ENCODE peak calls at places on chromosome 9, in four cellular contexts. X is GM06990, J is testis, Q is IMR-90. B is an unnamed sample.

GRCh38 chr9:123406691-123407536 is 50.9 kb downstream of the CRB2 start:
- DNase-seq in X (no peak), J (no peak), Q (peak; percentile 33), B (no peak)

GRCh38 chr9:86353591-86354047 is 591 bp downstream of the TUT7 start:
- DNase-seq in X (no peak), J (no peak), Q (no peak), B (no peak)

GRCh38 chr9:121023064-121023463 is 27.0 kb downstream of the C5 start:
- DNase-seq in X (no peak), J (no peak), Q (no peak), B (peak; percentile 29)

GRCh38 chr9:72462340-72462739 is 59.1 kb upstream of the TMC1 start:
- DNase-seq in X (no peak), J (no peak), Q (peak; percentile 75), B (no peak)

GRCh38 chr9:136438909-136439549 is 616 bp downstream of the INPP5E start:
- DNase-seq in X (peak; percentile 81), J (no peak), Q (peak; percentile 11), B (peak; percentile 89)

GRCh38 chr9:115126406-115126805 is 8.4 kb upstream of the TNC start:
- DNase-seq in X (no peak), J (no peak), Q (no peak), B (no peak)

GRCh38 chr9:131731237-131731995 is 8.5 kb downstream of the RAPGEF1 start:
- DNase-seq in X (no peak), J (no peak), Q (peak; percentile 58), B (no peak)

GRCh38 chr9:121610638-121610953 is 40.8 kb upstream of the DAB2IP start:
- DNase-seq in X (no peak), J (no peak), Q (no peak), B (peak; percentile 79)

GRCh38 chr9:127876764-127877562 is 512 bp downstream of the AK1 start:
- DNase-seq in X (no peak), J (peak; percentile 41), Q (no peak), B (peak; percentile 74)
- H3K4me3 ChIP-seq in X (no peak overlapping the region), J (peak overlapping the region; percentile 62), Q (peak overlapping the region; percentile 62), B (peak overlapping the region; percentile 67)

GRCh38 chr9:105620996-105621395 is 41.3 kb upstream of the TAL2 start:
- DNase-seq in X (no peak), J (no peak), Q (no peak), B (no peak)
- H3K36me3 ChIP-seq in X (no peaks in the 10 kb centered on the region), J (no peaks in the 10 kb centered on the region), Q (no peaks in the 10 kb centered on the region), B (no peaks in the 10 kb centered on the region)

DNA sequence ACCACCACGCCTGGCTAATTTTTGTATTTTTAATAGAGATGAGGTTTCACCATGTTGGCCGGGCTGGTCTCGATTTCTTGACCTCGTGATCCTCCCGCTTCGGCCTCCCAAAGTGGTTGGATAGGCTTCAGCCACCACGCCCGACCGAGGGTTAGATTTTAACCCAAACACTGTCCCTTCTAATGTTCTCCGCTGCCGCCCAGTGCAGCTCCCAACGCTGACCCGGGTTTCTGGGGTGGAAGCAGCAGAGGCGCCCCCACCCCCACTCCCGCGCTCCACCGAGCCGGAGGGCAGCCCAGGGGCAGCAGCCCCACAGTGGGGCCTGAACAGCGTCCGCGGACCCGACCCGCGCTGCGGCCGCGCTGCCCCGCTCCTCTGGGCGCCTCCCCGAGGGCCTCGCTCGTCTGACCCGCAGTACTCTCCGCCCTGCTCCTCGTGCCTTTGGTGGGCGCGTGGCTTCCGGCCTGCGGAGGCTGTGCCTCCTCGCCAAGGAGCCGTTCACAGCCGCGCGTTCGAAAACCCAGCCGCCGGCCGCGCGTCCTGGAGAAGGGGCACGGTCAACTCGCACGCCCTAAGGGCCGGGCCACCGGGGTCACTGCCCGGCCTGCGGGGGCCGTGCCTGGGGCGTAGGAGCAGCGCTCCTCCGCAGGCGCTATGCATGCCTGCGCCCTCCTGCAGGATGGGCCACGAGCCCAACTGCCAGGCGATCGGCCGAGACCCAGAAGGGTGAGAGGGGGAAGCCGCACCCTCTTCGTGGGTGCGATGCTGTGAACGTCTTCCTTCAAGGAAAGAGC is 83.0 kb downstream of the HSD17B3 start:
- DNase-seq in X (no peak), J (peak; percentile 51), Q (no peak), B (peak; percentile 72)
- H3K4me3 ChIP-seq in X (no peak overlapping the region), J (peak overlapping the region; percentile 42), Q (no peak overlapping the region), B (no peak overlapping the region)

GRCh38 chr9:92714787-92715487 is 45.0 kb upstream of the IPPK start:
- DNase-seq in X (no peak), J (peak; percentile 49), Q (no peak), B (peak; percentile 30)

GRCh38 chr9:92715488-92716231 is 45.7 kb upstream of the IPPK start:
- DNase-seq in X (no peak), J (peak; percentile 90), Q (no peak), B (no peak)

GRCh38 chr9:92718086-92719001 is 46.3 kb downstream of the BICD2 start:
- DNase-seq in X (no peak), J (no peak), Q (no peak), B (peak; percentile 48)

GRCh38 chr9:92717201-92718085 is 47.2 kb downstream of the BICD2 start:
- DNase-seq in X (peak; percentile 55), J (no peak), Q (no peak), B (no peak)

GRCh38 chr9:92716557-92716956 is 46.6 kb upstream of the IPPK start:
- DNase-seq in X (peak; percentile 60), J (peak; percentile 74), Q (peak; percentile 21), B (peak; percentile 95)
- H3K36me3 ChIP-seq in X (peaks cover 44% of the 10 kb centered on the region), J (no peaks in the 10 kb centered on the region), Q (peaks cover 71% of the 10 kb centered on the region), B (peaks cover 54% of the 10 kb centered on the region)

DNA sequence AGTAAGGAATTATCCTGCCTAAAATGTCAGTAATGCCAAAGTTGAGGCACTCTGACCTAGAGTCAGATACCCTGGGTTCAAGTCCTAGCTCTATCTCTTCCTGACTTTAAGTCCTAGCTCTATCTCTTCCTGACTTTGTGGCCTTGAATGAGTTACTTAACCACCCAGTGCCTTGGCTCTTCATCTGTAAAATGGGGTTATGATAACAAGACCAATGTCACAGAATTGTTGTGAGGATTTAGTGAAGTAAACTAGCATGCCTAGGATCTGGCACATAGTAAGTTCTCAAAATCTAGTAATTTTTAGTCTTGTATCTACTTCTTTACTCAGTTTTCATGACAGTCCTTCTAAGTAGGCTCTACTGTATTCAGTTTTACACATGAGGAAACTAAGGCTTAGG is 2.0 kb downstream of the TRIM32 start:
- DNase-seq in X (no peak), J (no peak), Q (no peak), B (no peak)
- H3K4me3 ChIP-seq in X (peak overlapping the region; percentile 89), J (no peak overlapping the region), Q (no peak overlapping the region), B (no peak overlapping the region)

B was measured in H7.